ENCODE peak calls at places on chromosomes 5 and 9, in ten cellular contexts. H is CD8-positive, alpha-beta memory T cell; G is cardiac muscle cell; T is aorta; F is right cardiac atrium; A is breast epithelium; P is upper lobe of right lung; B is endodermal cell; U is esophagus squamous epithelium; K is PC-3. V is an unnamed sample.

GRCh38 chr5:2591777-2592453 is 159.6 kb downstream of the IRX2 start:
- DNase-seq in H (no peak), G (no peak), T (no peak), F (no peak), A (no peak), P (no peak), B (peak), U (no peak), K (no peak), V (no peak)

GRCh38 chr5:128199611-128200010 is 116.0 kb downstream of the SLC12A2 start:
- DNase-seq in H (no peak), G (no peak), T (no peak), F (no peak), A (no peak), P (no peak), B (no peak), U (no peak), K (peak), V (no peak)

GRCh38 chr5:39623291-39623865 is 198.6 kb upstream of the DAB2 start:
- DNase-seq in H (no peak), G (no peak), T (no peak), F (no peak), A (no peak), P (no peak), B (no peak), U (no peak), K (no peak), V (no peak)

GRCh38 chr5:145872914-145873313 is at the start of gene GRXCR2:
- DNase-seq in H (no peak), G (no peak), T (no peak), F (no peak), A (no peak), P (no peak), B (no peak), U (no peak), K (no peak), V (no peak)

GRCh38 chr5:178839319-178839704 is 20.4 kb upstream of the ZNF354B start:
- DNase-seq in H (no peak), G (peak), T (peak), F (peak), A (peak), P (peak), B (peak), U (no peak), K (peak), V (peak)

GRCh38 chr5:134176523-134177196 is at the start of gene SKP1:
- DNase-seq in H (peak), G (peak), T (peak), F (peak), A (peak), P (peak), B (peak), U (peak), K (peak), V (peak)

GRCh38 chr5:1931590-1932138 is 48.9 kb upstream of the IRX4 start:
- DNase-seq in H (no peak), G (no peak), T (no peak), F (peak), A (no peak), P (peak), B (peak), U (no peak), K (no peak), V (no peak)

GRCh38 chr5:55650391-55650790 is 61.7 kb downstream of the SLC38A9 start:
- DNase-seq in H (no peak), G (peak), T (no peak), F (no peak), A (no peak), P (no peak), B (no peak), U (no peak), K (peak), V (no peak)

GRCh38 chr9:70137577-70137976 is 93.9 kb downstream of the MAMDC2 start:
- DNase-seq in H (no peak), G (no peak), T (no peak), F (no peak), A (no peak), P (no peak), B (no peak), U (no peak), K (no peak), V (no peak)

GRCh38 chr9:126334626-126335621 is 8.3 kb downstream of the MVB12B start:
- DNase-seq in H (no peak), G (peak), T (no peak), F (no peak), A (no peak), P (no peak), B (no peak), U (no peak), K (no peak), V (no peak)

GRCh38 chr9:111272571-111272970 is 57.5 kb downstream of the OR2K2 start:
- DNase-seq in H (no peak), G (no peak), T (no peak), F (no peak), A (no peak), P (no peak), B (no peak), U (no peak), K (no peak), V (no peak)

GRCh38 chr9:137321726-137322361 is 19.8 kb upstream of the NRARP start:
- DNase-seq in H (no peak), G (no peak), T (no peak), F (no peak), A (no peak), P (peak), B (peak), U (no peak), K (no peak), V (no peak)

GRCh38 chr9:137319434-137319975 is 17.4 kb upstream of the NRARP start:
- DNase-seq in H (no peak), G (no peak), T (no peak), F (peak), A (no peak), P (no peak), B (peak), U (no peak), K (no peak), V (no peak)

GRCh38 chr9:137319976-137320551 is 18.0 kb upstream of the NRARP start:
- DNase-seq in H (no peak), G (no peak), T (peak), F (peak), A (no peak), P (no peak), B (no peak), U (no peak), K (no peak), V (no peak)

GRCh38 chr9:137318976-137319375 is 16.9 kb upstream of the NRARP start:
- DNase-seq in H (no peak), G (no peak), T (peak), F (peak), A (peak), P (no peak), B (peak), U (no peak), K (no peak), V (no peak)

DNA sequence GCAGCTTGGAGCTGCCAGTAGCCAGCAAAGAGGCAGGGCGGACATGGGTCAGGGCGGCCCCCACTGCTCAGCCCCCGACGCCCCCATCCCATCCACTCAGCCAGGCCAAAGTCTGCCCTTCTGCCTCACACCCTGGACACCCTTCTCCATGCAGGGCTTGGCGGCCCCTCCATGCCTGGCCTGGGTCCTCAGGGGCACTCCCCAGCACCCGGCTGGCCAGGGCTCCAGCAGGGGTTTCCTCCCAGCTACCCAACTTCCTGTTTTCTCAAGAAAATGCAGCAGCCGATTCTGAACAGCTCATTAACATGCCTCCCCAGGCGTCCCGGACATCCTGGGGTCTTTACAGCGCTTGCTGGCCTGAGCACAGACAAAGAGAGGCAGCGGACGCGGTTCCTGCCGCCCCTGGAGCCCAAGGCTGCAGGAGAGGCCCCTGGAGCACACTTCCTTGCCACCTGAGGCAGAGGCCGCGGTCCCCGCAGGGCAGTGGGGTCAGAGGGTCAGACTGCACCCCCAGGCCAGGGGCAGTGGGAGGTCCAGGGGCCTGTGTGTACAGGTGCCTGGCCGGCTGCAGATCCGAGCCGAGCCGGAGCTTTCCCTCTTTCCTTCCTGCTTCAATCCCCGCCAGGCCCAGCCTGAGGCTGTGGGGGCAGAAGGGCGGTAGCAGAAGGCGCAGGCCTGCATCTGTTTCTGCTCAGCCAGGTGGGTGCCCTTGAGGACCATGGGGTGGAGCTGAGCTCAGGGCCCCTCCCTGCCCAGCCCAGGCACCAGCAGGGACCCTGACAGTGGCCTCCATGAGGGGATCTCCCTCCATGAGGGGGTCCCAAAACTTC is 18.7 kb upstream of the NRARP start:
- DNase-seq in H (no peak), G (no peak), T (no peak), F (peak), A (no peak), P (peak), B (peak), U (no peak), K (no peak), V (no peak)
- H3K27ac ChIP-seq in H (no peak), G (no peak), T (no peak), F (no peak), A (no peak), P (peak), B (peak), U (peak), K (no peak), V (no peak)

GRCh38 chr9:14211564-14211963 is 102.4 kb downstream of the NFIB start:
- DNase-seq in H (no peak), G (no peak), T (no peak), F (no peak), A (no peak), P (no peak), B (no peak), U (no peak), K (no peak), V (no peak)
- H3K27ac ChIP-seq in H (no peak), G (no peak), T (no peak), F (peak), A (peak), P (no peak), B (no peak), U (no peak), K (peak), V (no peak)

DNA sequence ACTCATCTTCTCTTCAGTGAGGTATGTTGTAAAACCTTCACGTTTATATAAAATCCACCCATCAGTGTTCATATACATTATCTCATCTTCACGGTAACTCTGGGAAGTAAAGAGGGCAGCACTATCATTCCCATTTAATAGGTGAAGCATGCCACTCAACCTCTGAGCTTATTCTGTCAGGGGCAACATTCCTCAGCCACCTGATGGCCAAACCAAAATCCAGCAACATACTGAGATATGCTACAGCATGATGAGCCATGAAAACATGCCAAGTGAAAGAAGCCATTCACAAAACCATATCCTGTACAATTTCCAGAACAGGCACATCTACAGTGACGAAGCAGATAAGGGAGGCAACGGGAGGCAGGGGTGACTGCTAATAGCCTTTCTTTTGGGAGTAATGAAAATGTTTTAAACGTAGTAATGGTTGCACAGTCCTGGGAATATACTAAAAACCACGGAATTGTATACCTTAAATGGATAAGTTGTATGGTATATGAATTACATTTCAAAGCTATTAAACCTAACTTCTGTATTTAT is 167.4 kb downstream of the TSSK1B start:
- DNase-seq in H (no peak), G (peak), T (no peak), F (no peak), A (no peak), P (no peak), B (peak), U (no peak), K (no peak), V (no peak)
- H3K27ac ChIP-seq in H (no peak), G (no peak), T (no peak), F (no peak), A (peak), P (no peak), B (no peak), U (peak), K (no peak), V (no peak)

GRCh38 chr9:77989909-77990308 is 41.7 kb downstream of the GNAQ start:
- DNase-seq in H (no peak), G (no peak), T (no peak), F (no peak), A (no peak), P (no peak), B (no peak), U (no peak), K (no peak), V (no peak)

GRCh38 chr9:77989437-77989836 is 42.2 kb downstream of the GNAQ start:
- DNase-seq in H (no peak), G (no peak), T (no peak), F (no peak), A (no peak), P (no peak), B (no peak), U (no peak), K (no peak), V (no peak)

GRCh38 chr9:77987104-77987656 is 44.4 kb downstream of the GNAQ start:
- DNase-seq in H (no peak), G (no peak), T (no peak), F (no peak), A (no peak), P (no peak), B (no peak), U (no peak), K (no peak), V (no peak)

GRCh38 chr9:77987880-77988525 is 43.6 kb downstream of the GNAQ start:
- DNase-seq in H (no peak), G (no peak), T (no peak), F (no peak), A (no peak), P (no peak), B (no peak), U (no peak), K (no peak), V (no peak)

GRCh38 chr9:77991191-77991590 is 40.4 kb downstream of the GNAQ start:
- DNase-seq in H (no peak), G (no peak), T (no peak), F (no peak), A (no peak), P (no peak), B (no peak), U (no peak), K (no peak), V (no peak)
- H3K27ac ChIP-seq in H (no peak), G (no peak), T (no peak), F (no peak), A (no peak), P (no peak), B (no peak), U (no peak), K (no peak), V (no peak)

GRCh38 chr9:132773764-132774339 is 103.6 kb downstream of the GTF3C4 start:
- DNase-seq in H (no peak), G (no peak), T (no peak), F (no peak), A (no peak), P (no peak), B (peak), U (no peak), K (no peak), V (no peak)

GRCh38 chr9:132768932-132769894 is 98.9 kb downstream of the GTF3C4 start:
- DNase-seq in H (peak), G (peak), T (peak), F (peak), A (no peak), P (peak), B (peak), U (peak), K (peak), V (peak)

GRCh38 chr9:132769895-132770774 is 99.9 kb downstream of the GTF3C4 start:
- DNase-seq in H (peak), G (peak), T (peak), F (peak), A (no peak), P (peak), B (peak), U (no peak), K (peak), V (peak)

GRCh38 chr9:132773093-132773492 is 102.8 kb downstream of the GTF3C4 start:
- DNase-seq in H (no peak), G (no peak), T (no peak), F (no peak), A (no peak), P (no peak), B (peak), U (no peak), K (no peak), V (no peak)

DNA sequence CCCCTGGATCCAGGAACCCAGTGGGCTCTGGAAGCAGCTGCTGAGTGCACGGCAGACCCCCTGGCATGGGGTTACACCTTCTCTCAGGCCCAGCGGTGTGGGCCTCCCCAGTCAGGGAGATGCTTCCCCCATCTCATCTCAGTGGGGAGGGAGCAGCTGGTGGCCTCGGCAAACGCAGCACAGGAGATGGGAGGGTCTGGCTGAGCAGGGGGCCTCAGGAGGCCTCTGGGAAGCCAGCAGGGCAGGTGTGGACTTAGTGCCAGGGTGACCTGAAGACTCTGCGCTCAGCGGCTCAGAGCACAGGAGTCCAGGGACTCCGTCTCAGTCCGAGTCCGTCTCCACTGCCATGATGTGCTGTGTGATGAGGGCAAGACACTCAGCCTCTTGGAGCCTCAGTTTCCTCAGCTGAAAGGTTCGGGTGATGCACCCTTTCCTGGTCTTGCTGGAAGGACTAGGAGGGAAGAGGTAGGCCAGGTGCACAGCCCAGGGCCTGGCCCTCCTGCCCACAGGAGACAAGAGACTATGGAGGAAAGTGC is 100.6 kb downstream of the GTF3C4 start:
- DNase-seq in H (no peak), G (no peak), T (no peak), F (no peak), A (no peak), P (no peak), B (no peak), U (no peak), K (no peak), V (no peak)
- H3K27ac ChIP-seq in H (no peak), G (no peak), T (no peak), F (no peak), A (peak), P (peak), B (no peak), U (peak), K (no peak), V (peak)

DNA sequence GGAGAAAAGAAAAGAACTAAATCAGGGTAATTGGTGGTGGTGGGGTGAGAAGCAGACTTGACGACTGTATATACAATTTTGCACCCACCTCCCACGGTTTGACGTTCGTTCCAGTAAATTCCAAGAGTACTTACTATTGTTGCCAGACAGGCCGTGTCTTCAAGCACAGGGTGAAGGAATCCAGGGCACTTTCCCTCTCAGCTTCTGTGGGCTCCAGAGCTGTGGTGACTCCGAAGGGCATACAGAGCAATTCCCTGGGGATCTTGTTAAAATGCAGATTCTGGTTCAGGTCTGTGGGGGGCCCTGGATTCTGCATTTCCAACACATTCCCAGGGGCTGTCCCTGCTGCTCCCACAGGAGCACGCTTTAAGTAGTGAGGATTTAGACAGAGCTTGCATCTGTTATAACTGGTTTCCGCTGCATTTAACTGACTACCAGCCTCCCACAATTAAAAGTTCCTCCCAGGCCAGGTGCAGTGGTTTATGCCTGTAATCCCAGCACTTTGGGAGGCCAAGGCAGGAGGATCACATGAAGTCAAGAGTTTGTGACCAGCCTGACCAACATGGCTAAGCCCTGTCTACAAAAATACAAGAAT is 49.3 kb upstream of the FANCC start:
- DNase-seq in H (no peak), G (peak), T (no peak), F (no peak), A (no peak), P (no peak), B (peak), U (no peak), K (no peak), V (no peak)
- H3K27ac ChIP-seq in H (no peak), G (no peak), T (no peak), F (no peak), A (no peak), P (no peak), B (no peak), U (no peak), K (no peak), V (no peak)

GRCh38 chr9:78994476-78994875 is 577.3 kb upstream of the TLE4 start:
- DNase-seq in H (no peak), G (no peak), T (no peak), F (no peak), A (no peak), P (no peak), B (no peak), U (no peak), K (no peak), V (no peak)

GRCh38 chr9:79001012-79001411 is 570.8 kb upstream of the TLE4 start:
- DNase-seq in H (no peak), G (no peak), T (no peak), F (no peak), A (no peak), P (no peak), B (no peak), U (no peak), K (no peak), V (no peak)

GRCh38 chr9:79000218-79001002 is 571.4 kb upstream of the TLE4 start:
- DNase-seq in H (no peak), G (no peak), T (no peak), F (no peak), A (no peak), P (no peak), B (no peak), U (no peak), K (no peak), V (no peak)

DNA sequence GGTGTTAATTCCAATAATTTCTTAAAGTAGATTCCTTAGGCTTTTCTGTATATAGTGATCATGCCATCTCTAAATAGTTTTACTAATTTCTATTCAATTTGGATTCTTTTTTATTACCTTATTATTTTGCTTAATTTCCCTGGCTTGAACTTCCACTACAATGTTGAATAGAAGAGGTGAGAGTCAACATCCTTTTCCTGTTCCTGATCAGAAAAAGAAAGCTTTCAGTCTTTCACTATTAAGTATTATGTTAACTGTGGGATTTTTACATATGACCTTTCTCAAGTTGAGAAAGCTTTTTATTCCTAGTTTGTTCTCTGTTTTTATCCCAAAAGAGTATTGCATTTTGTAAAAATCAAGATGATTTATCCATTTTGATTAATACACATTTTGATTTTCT is 574.5 kb upstream of the TLE4 start:
- DNase-seq in H (no peak), G (no peak), T (no peak), F (no peak), A (no peak), P (no peak), B (no peak), U (no peak), K (no peak), V (no peak)
- H3K27ac ChIP-seq in H (no peak), G (no peak), T (no peak), F (no peak), A (no peak), P (no peak), B (no peak), U (no peak), K (no peak), V (no peak)

GRCh38 chr9:5269249-5269715 is 35.2 kb downstream of the RLN2 start:
- DNase-seq in H (no peak), G (peak), T (no peak), F (no peak), A (no peak), P (no peak), B (peak), U (no peak), K (peak), V (no peak)
- H3K27ac ChIP-seq in H (no peak), G (no peak), T (no peak), F (no peak), A (peak), P (no peak), B (peak), U (no peak), K (no peak), V (no peak)

V was measured in CD4-positive, alpha-beta T cell.